ENCODE peak calls at places on chromosomes 13 and 19, in five cellular contexts. J, R, S, X and E are unnamed samples.

GRCh38 chr19:36030264-36031148 is 2.2 kb downstream of the CLIP3 start:
- DNase-seq in S (peak; percentile 67), R (peak; percentile 51), X (no peak), J (peak; percentile 45), E (peak; percentile 59)

GRCh38 chr13:64793131-64793530 is 2437.0 kb downstream of the PCDH9 start:
- DNase-seq in R (no peak), S (no peak), J (no peak), X (no peak), E (no peak)

GRCh38 chr19:14786421-14786851 is 8.1 kb upstream of the ADGRE2 start:
- DNase-seq in R (peak; percentile 26), S (peak; percentile 38), J (no peak), X (peak; percentile 25), E (no peak)

GRCh38 chr19:13840751-13841338 is 36.1 kb upstream of the NANOS3 start:
- DNase-seq in S (no peak), J (no peak), X (no peak), R (peak; percentile 32), E (no peak)

GRCh38 chr13:72850959-72851677 is 69.2 kb downstream of the PIBF1 start:
- DNase-seq in R (no peak), X (no peak), S (no peak), J (no peak), E (no peak)

GRCh38 chr19:6048808-6049405 is 61.4 kb downstream of the RFX2 start:
- DNase-seq in S (peak; percentile 81), X (peak; percentile 88), R (peak; percentile 79), J (peak; percentile 68), E (peak; percentile 68)

GRCh38 chr19:5539431-5539833 is 28.3 kb downstream of the TINCR start:
- DNase-seq in X (no peak), R (no peak), J (no peak), S (no peak), E (no peak)

GRCh38 chr19:29667941-29668340 is 2.7 kb downstream of the PLEKHF1 start:
- DNase-seq in R (no peak), X (no peak), J (no peak), S (peak; percentile 74), E (no peak)

GRCh38 chr13:40517486-40518311 is 148.7 kb downstream of the FOXO1 start:
- DNase-seq in S (peak; percentile 91), R (no peak), J (no peak), X (no peak), E (no peak)

GRCh38 chr19:29040951-29041350 is 172.0 kb downstream of the UQCRFS1 start:
- DNase-seq in S (no peak), X (no peak), J (no peak), R (no peak), E (no peak)

GRCh38 chr13:109500146-109500773 is 286.1 kb downstream of the IRS2 start:
- DNase-seq in R (peak; percentile 26), X (no peak), S (no peak), J (peak; percentile 21), E (no peak)

GRCh38 chr19:20367811-20368294 is 197.7 kb downstream of the ZNF737 start:
- DNase-seq in R (no peak), J (no peak), S (no peak), X (peak; percentile 37), E (no peak)

DNA sequence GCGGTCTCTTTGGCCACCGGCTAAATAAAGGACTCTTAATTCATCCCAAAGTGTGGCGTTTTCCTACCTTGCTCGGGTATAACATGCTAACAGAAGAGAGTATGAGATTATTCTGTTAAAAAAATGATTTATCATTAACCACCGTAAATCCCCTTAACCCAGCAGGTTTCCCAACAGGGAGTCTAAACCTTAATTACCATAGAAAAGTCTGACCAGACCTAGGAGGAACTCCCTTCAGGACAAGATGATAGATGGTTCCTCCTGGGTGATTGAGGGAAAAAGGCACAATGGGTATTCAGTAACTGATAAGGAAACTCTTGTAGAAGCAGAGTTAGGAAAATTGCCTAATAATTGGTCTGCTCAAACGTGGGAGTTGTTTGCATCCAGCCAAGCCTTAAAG is 193.7 kb downstream of the ZNF737 start:
- DNase-seq in R (no peak), X (no peak), J (no peak), S (no peak), E (no peak)
- H3K4me3 ChIP-seq in R (no peak overlapping the region), X (no peak overlapping the region), J (no peak overlapping the region), S (no peak overlapping the region), E (no peak overlapping the region)

GRCh38 chr13:78177306-78177705 is 258.7 kb upstream of the EDNRB start:
- DNase-seq in X (no peak), R (no peak), S (no peak), J (no peak), E (no peak)
- TF ChIP-seq CTCF in X (no peak), R (no peak), S (no peak), J (no peak), E (no peak)

DNA sequence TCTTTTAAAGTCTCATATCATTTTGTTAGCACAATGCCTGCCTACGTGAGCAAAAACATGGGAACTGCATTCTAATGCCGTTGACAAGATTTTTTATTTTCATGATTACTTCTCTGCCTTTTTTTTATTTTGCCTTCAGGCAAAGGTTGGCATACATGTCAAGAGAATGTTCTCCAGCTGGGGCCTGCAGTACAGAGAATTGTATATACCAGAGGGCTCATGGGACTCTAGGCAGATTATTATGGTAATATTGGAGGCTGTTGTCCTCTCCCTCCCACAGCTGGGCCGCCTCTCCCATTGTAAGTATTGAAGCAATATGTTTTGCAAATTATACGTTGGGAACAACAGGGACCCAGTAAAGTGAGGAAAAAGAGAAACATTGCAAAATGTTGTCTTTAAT is 53.9 kb upstream of the OBI1 start:
- DNase-seq in J (no peak), S (no peak), X (no peak), R (no peak), E (no peak)
- H3K4me3 ChIP-seq in J (no peak overlapping the region), S (no peak overlapping the region), X (no peak overlapping the region), R (no peak overlapping the region), E (no peak overlapping the region)

DNA sequence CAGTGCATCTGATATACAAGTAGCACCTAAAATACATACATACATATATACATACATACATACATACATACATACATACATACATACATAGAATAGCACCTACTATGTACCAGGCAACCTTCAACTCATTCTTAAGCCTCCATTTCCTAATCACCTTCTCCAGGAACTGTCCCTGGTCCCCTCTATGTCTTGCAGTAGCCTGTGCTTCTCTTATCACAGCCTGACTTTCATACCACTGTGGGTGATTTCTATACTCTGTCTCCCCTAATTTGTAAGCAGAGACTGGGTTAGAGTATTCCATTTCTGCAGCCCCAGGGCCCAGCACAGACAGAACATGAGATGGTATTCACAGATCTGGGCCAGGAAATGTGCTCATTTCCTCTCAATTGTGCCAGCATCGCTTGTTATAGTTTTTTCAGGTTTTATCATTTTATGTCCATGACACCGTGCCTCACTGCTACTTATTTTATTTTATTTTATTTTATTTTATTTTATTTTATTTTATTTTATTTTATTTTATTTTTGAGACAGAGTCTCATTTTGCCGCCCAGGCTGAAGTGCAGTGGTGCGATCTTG is 14.2 kb upstream of the COLGALT1 start:
- DNase-seq in R (no peak), J (no peak), X (no peak), S (no peak), E (no peak)
- TF ChIP-seq CTCF in R (no peak), J (no peak), X (no peak), S (no peak), E (no peak)

DNA sequence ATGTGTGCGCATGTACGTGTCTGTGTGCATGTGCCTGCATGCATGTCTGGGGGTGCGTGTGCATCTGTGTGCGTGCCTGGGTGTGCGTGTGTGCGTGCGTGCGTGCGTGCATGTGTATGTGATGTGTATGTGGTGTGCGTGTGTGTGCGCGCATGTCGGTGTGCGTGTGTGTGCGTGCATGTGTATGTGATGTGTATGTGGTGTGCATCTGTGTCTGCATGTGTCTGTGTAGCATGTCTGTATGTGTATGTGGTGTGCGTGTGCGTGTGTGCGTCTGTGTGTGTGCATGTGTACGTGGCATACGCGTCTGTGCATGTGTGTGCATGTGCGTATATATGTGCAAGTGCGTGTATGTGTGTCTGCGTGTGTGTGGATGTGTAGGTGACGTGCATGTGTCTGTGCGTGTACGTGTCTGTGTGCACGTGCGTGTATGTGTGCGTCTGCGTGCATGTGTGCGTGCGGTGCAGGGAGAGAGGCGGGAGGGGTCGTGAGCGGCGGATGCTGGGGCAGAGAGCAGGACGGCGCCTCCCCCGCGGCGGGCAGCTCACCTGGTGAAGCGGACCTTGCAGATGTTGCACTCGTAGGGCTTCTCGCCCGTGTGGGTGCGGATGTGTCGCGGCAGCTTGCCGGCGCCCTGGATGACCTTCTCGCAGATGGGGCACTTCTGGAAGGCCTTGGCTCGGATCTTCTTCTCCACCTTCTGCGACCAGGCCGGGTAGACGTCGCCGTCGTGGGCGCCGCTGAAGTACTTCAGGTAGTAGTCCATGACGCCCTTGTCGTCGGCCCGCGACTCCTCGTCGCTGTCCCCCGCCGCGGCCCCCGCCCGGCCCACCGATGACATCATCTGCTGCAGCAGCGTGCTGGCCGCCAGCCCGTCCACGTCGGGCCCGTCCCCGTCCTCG is 13.0 kb downstream of the ZBTB7A start:
- DNase-seq in S (no peak), X (no peak), J (no peak), R (no peak), E (no peak)
- H3K4me3 ChIP-seq in S (no peak overlapping the region), X (no peak overlapping the region), J (no peak overlapping the region), R (no peak overlapping the region), E (no peak overlapping the region)

DNA sequence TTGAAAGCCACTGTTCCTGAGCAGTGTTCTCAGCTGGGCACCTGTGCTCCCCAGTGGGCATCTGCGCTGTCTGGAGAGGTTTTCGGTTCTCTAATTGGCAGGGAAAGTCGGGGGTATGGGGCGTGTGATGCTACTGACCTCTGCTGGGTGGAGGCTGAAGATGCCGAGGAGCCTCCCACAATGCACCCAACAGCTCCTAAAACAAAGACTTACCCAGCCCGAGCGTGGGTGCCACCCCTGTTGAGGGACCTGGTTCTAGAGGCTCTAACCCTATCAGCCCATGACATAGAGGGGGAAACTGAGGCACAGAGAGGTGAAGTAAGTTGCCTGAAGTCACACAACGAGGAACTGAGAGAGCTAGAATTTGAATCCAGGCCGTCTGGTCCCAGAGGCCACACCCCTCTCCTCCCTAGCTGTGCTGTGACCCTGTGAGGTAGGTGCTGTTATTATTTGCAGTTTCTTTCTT is 2.3 kb downstream of the SPACA4 start:
- DNase-seq in J (peak; percentile 48), X (no peak), R (peak; percentile 49), S (peak; percentile 79), E (peak; percentile 43)
- TF ChIP-seq CTCF in J (peak; percentile 53), X (peak; percentile 38), R (peak; percentile 63), S (peak; percentile 81), E (peak; percentile 66)

DNA sequence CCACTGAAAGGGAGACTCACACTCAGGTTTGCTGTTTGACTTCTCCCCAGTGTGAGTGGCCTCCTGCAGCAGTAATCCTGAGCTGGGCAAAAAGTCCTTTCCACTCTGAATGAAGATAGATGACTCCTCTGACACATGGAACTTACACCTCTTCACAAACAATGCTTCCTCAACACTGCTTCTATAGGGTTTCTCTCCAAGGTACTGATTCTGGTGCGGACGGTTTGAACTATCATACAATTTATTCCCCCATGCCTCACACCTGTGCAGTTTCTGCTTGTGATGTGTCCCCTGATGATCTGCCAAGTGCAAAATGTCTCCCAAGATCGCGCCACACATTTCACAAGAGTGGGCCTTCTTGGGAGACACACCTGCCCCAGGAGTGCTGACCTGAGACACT is 7.6 kb downstream of the ZNF418 start:
- DNase-seq in X (no peak), J (no peak), R (no peak), S (no peak), E (no peak)
- H3K4me3 ChIP-seq in X (no peak overlapping the region), J (no peak overlapping the region), R (no peak overlapping the region), S (no peak overlapping the region), E (no peak overlapping the region)

DNA sequence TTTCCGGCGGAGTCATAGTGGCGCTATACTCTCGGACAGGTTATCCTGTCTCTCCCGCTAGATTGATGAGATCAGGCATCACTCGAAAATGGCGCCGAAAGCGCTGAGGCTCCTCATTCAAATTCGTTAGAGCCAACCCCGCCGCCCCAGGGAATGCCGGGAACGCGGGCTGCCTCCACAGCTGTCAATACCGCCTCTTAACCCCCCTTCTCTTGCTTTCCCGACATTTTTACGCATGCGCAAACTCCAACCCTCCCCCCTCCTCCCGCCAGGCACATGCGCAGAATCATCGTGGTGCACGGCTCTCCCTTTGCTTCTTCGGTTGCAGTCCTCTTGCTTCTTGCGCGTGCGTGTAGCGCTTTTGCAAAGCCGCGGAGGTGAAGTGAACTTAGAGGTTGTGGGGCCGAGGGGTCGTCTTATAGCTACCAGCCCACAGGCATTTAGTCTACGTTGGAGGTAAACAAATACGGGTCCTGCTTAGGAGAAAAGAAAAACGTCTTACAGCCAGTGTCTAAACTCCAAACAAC is 66.7 kb downstream of the KCNRG start:
- DNase-seq in R (peak; percentile 99), X (peak; percentile 99), J (peak; percentile 98), S (peak; percentile 99), E (peak; percentile 98)
- TF ChIP-seq CTCF in R (no peak), X (no peak), J (no peak), S (no peak), E (no peak)